ENCODE peak calls at places on chromosome X, in four cellular contexts. One of them, this sample, is unnamed.

GRCh38 chrX:88613338-88613737 is 133.7 kb upstream of the CPXCR1 start:
- DNase-seq in H1: no peak
- DNase-seq in HepG2: peak
- DNase-seq in GM12878: no peak
- DNase-seq in this sample: no peak

GRCh38 chrX:87517571-87518141 is at the start of gene KLHL4:
- DNase-seq in H1: peak
- DNase-seq in HepG2: no peak
- DNase-seq in GM12878: no peak
- DNase-seq in this sample: no peak

GRCh38 chrX:2679534-2680485 is 11.3 kb upstream of the CD99 start:
- DNase-seq in H1: no peak
- DNase-seq in HepG2: no peak
- DNase-seq in GM12878: no peak
- DNase-seq in this sample: no peak

GRCh38 chrX:155865193-155865592 is 16.0 kb upstream of the VAMP7 start:
- DNase-seq in H1: no peak
- DNase-seq in HepG2: no peak
- DNase-seq in GM12878: no peak
- DNase-seq in this sample: no peak

GRCh38 chrX:136586386-136586785 is 54.4 kb downstream of the VGLL1 start:
- DNase-seq in H1: no peak
- DNase-seq in HepG2: no peak
- DNase-seq in GM12878: no peak
- DNase-seq in this sample: no peak

GRCh38 chrX:84873176-84873575 is 130.5 kb upstream of the APOOL start:
- DNase-seq in H1: no peak
- DNase-seq in HepG2: no peak
- DNase-seq in GM12878: no peak
- DNase-seq in this sample: no peak

GRCh38 chrX:153226344-153227190 is 47.5 kb downstream of the MAGEA1 start:
- DNase-seq in H1: peak
- DNase-seq in HepG2: no peak
- DNase-seq in GM12878: no peak
- DNase-seq in this sample: peak

GRCh38 chrX:44903107-44903506 is 30.1 kb downstream of the KDM6A start:
- DNase-seq in H1: no peak
- DNase-seq in HepG2: peak
- DNase-seq in GM12878: no peak
- DNase-seq in this sample: peak

GRCh38 chrX:45714864-45715263 is 514.2 kb upstream of the DIPK2B start:
- DNase-seq in H1: no peak
- DNase-seq in HepG2: no peak
- DNase-seq in GM12878: peak
- DNase-seq in this sample: no peak

GRCh38 chrX:10769165-10769564 is 148.8 kb upstream of the MID1 start:
- DNase-seq in H1: no peak
- DNase-seq in HepG2: no peak
- DNase-seq in GM12878: no peak
- DNase-seq in this sample: peak

GRCh38 chrX:20361890-20362262 is 95.2 kb upstream of the RPS6KA3 start:
- DNase-seq in H1: no peak
- DNase-seq in HepG2: peak
- DNase-seq in GM12878: no peak
- DNase-seq in this sample: no peak

GRCh38 chrX:81489987-81490386 is 288.1 kb downstream of the SH3BGRL start:
- DNase-seq in H1: no peak
- DNase-seq in HepG2: no peak
- DNase-seq in GM12878: no peak
- DNase-seq in this sample: peak

GRCh38 chrX:154890990-154891639 is 5.0 kb downstream of the F8A1 start:
- DNase-seq in H1: no peak
- DNase-seq in HepG2: no peak
- DNase-seq in GM12878: no peak
- DNase-seq in this sample: no peak

GRCh38 chrX:23797371-23798128 is 14.6 kb downstream of the SAT1 start:
- DNase-seq in H1: no peak
- DNase-seq in HepG2: no peak
- DNase-seq in GM12878: no peak
- DNase-seq in this sample: no peak

GRCh38 chrX:18890724-18891560 is 93.0 kb downstream of the PHKA2 start:
- DNase-seq in H1: no peak
- DNase-seq in HepG2: no peak
- DNase-seq in GM12878: no peak
- DNase-seq in this sample: no peak

GRCh38 chrX:70046978-70047377 is 2.8 kb downstream of the AWAT2 start:
- DNase-seq in H1: no peak
- DNase-seq in HepG2: no peak
- DNase-seq in GM12878: no peak
- DNase-seq in this sample: no peak

GRCh38 chrX:23276475-23276874 is 58.2 kb upstream of the PTCHD1 start:
- DNase-seq in H1: no peak
- DNase-seq in HepG2: no peak
- DNase-seq in GM12878: no peak
- DNase-seq in this sample: no peak

GRCh38 chrX:18874560-18875255 is 109.2 kb downstream of the PHKA2 start:
- DNase-seq in H1: no peak
- DNase-seq in HepG2: no peak
- DNase-seq in GM12878: no peak
- DNase-seq in this sample: no peak

GRCh38 chrX:21698274-21698673 is 40.1 kb upstream of the KLHL34 start:
- DNase-seq in H1: no peak
- DNase-seq in HepG2: no peak
- DNase-seq in GM12878: no peak
- DNase-seq in this sample: no peak

GRCh38 chrX:17405225-17405969 is 30.4 kb downstream of the NHS start:
- DNase-seq in H1: no peak
- DNase-seq in HepG2: peak
- DNase-seq in GM12878: no peak
- DNase-seq in this sample: no peak

GRCh38 chrX:142089193-142089592 is 115.9 kb downstream of the MAGEC2 start:
- DNase-seq in H1: no peak
- DNase-seq in HepG2: no peak
- DNase-seq in GM12878: no peak
- DNase-seq in this sample: no peak
- TF ChIP-seq CBX5 in H1: no peak
- TF ChIP-seq CBX5 in HepG2: no peak
- TF ChIP-seq CBX5 in GM12878: no peak
- TF ChIP-seq CBX5 in this sample: no peak

GRCh38 chrX:40201486-40201885 is 103.7 kb upstream of the BCOR start:
- DNase-seq in H1: no peak
- DNase-seq in HepG2: no peak
- DNase-seq in GM12878: peak
- DNase-seq in this sample: no peak

GRCh38 chrX:40207626-40208025 is 109.9 kb upstream of the BCOR start:
- DNase-seq in H1: no peak
- DNase-seq in HepG2: no peak
- DNase-seq in GM12878: no peak
- DNase-seq in this sample: peak

GRCh38 chrX:40209951-40210617 is 112.3 kb upstream of the BCOR start:
- DNase-seq in H1: no peak
- DNase-seq in HepG2: peak
- DNase-seq in GM12878: no peak
- DNase-seq in this sample: no peak

GRCh38 chrX:40202456-40202855 is 104.7 kb upstream of the BCOR start:
- DNase-seq in H1: no peak
- DNase-seq in HepG2: no peak
- DNase-seq in GM12878: peak
- DNase-seq in this sample: no peak

DNA sequence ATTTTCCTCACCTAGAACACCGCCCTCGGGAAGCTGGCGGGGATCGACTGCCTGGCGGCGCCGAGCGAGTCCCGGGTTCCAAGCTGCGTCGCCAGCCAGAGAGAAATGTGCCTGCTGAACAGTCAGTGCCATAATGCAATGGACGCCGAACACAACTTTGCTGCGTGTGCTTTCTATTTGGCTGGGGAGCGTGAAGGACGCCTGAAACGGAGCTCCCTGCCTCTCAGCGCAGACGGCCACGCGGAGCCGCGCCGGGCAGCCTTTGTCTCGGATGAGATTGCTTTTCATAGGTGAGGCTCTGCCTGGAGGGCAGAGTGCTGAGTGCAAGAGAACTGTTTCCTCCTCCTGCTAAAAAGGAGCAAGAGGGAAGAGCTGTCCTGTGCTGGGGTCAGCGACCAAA is 107.7 kb upstream of the BCOR start:
- DNase-seq in H1: no peak
- DNase-seq in HepG2: no peak
- DNase-seq in GM12878: no peak
- DNase-seq in this sample: no peak
- TF ChIP-seq CBX5 in H1: no peak
- TF ChIP-seq CBX5 in HepG2: no peak
- TF ChIP-seq CBX5 in GM12878: no peak
- TF ChIP-seq CBX5 in this sample: no peak

DNA sequence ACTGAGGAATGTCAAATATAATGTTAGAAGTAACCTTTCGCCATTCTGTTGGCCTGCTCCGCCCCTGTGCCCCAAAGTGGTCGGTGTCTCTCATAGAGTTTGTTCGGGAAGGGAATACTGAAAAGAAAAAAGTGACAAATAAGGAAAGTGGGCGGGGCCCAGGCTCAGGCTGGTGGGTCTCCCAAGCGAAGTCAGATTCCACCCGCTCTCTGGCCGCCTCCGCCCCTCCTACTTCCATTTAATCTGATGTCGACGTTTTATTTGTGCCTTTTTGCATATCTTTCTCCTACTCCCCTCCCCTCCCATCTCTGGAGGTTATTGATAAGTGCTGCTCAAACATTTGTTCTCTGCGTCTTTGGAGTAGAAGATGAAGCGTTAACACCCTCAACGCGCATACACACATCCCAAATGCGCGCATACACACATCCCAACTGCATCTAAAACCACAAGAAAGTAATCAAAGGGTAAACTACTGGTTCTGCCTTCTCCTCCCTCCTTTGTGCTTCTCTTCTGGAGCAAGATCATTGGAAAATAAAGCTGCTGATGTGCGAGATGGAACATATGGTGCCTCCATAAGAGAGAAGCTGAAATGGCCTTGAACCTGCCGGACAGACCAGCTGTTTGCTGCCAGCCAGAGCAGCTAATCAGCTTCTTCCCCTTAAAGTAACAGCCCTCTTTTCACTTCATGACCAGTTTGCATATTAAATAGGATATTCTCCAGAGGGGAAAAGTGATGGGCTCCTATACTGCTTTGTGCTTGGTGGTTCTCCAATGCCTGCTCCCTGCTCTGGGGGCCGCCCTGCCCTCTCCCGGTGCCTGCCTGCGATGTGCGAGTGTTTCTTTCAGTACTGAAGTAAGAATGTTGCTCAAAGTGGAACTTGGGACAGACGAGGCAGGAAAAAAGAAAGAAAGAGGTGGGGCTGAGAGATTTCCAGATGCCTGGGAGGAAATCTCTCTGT is 3.1 kb downstream of the MAMLD1 start:
- DNase-seq in H1: no peak
- DNase-seq in HepG2: no peak
- DNase-seq in GM12878: no peak
- DNase-seq in this sample: peak
- TF ChIP-seq CBX5 in H1: no peak
- TF ChIP-seq CBX5 in HepG2: no peak
- TF ChIP-seq CBX5 in GM12878: no peak
- TF ChIP-seq CBX5 in this sample: no peak

DNA sequence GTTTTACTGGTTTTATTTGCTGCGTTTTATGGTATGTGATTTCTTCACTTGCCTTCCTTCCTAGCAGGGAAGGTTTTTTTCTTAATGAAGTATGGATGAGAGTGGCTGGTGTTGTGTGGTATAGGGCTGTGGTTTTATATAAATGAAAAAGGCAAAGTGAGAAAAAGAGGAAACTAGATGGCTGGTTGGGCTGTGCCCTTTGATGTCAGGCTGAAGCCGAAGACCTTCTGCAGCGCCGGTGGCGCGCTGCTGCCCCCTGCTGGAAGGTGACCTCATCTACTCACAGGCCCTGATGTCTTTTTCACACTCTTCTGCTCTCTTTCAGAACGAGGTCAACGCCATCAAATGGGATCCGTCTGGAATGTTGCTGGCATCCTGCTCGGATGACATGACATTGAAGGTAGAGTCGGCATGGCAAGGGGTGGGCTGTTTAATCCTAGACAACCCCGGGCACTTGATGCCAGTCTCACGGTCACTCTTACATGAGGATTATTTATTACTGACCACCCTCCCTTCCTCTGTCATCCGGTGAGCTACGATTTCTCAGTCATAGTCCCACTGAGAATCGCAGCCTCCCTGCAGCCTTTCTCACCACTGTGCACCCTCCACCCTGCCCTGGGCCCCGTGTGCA is 56.6 kb downstream of the GPR143 start:
- DNase-seq in H1: peak
- DNase-seq in HepG2: peak
- DNase-seq in GM12878: peak
- DNase-seq in this sample: peak
- TF ChIP-seq CBX5 in H1: no peak
- TF ChIP-seq CBX5 in HepG2: no peak
- TF ChIP-seq CBX5 in GM12878: no peak
- TF ChIP-seq CBX5 in this sample: no peak

DNA sequence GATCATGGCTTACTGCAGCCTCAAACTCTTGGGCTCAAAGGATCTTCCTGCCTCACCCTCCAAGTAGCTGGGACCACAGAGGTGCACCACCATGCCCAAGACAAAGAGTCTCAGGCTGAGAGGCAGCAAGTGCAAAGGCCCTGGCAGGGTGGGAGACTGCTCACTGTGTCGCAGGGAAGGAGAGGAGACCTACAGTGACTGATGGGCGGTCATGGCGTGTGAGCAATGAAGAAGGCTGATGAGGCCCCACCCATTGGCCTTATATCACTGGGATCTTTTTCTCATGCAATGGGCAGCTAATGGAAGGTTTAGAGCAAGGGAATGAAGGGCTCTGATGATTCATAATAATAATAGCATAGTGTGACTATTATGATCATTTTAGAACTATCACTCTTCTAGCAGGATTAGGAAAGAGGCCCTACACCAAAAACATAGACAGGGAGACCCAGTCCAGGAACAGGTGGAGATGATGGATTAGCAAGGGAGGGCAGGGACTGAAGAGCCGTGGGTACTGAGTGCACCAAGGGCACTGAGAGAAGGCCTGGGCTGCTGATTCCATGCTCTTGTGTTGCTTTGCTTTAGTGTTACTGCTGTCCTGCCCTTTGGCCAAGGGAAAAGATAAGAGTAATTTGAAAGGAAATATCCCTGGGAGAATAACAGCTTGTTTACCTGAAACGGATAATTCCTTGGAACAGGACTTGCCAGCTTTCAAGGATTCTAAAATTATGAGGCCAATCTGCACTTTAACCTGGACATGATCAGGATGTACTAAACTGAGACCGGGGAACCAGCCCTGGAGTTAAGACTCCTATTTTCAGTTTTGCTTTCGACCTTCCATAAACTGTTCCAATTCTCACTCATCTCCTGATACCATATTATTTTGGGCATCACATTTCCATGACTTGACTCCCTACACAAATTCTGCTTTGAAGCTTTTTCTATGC is 20.6 kb downstream of the FAM9C start:
- DNase-seq in H1: no peak
- DNase-seq in HepG2: no peak
- DNase-seq in GM12878: no peak
- DNase-seq in this sample: no peak
- TF ChIP-seq CBX5 in H1: no peak
- TF ChIP-seq CBX5 in HepG2: no peak
- TF ChIP-seq CBX5 in GM12878: no peak
- TF ChIP-seq CBX5 in this sample: no peak